ENCODE peak calls at places on chromosome 4, in ten cellular contexts. E is NCI-H524, Q is NCI-H460, L is HS-27A, W is left lung, S is kidney, I is naive B cell, T is AG09319, J is iPS-NIHi11, V is neural crest cell. F is an unnamed sample.

GRCh38 chr4:87633239-87633638 is 16.8 kb upstream of the DMP1 start:
- DNase-seq in W (no peak), I (no peak), V (no peak), J (no peak), S (no peak), E (peak), L (peak), Q (no peak), T (no peak), F (no peak)

GRCh38 chr4:95833652-95834276 is 6.1 kb upstream of the PDHA2 start:
- DNase-seq in E (no peak), L (no peak), S (no peak), I (no peak), J (no peak), Q (no peak), T (no peak), W (no peak), V (no peak), F (no peak)

GRCh38 chr4:128502818-128503527 is 215.4 kb upstream of the PGRMC2 start:
- DNase-seq in V (no peak), Q (no peak), L (no peak), E (no peak), T (no peak), I (no peak), J (no peak), S (no peak), W (no peak), F (no peak)

GRCh38 chr4:84503495-84504437 is 4.7 kb upstream of the NKX6-1 start:
- DNase-seq in S (no peak), Q (peak), L (no peak), I (no peak), E (no peak), J (peak), V (no peak), W (no peak), T (no peak), F (no peak)

GRCh38 chr4:25450491-25450901 is 73.4 kb downstream of the ANAPC4 start:
- DNase-seq in E (no peak), W (no peak), T (no peak), J (no peak), V (no peak), I (no peak), L (no peak), S (no peak), Q (no peak), F (no peak)

GRCh38 chr4:35525192-35525978 is 718.9 kb downstream of the ARAP2 start:
- DNase-seq in L (no peak), Q (no peak), J (peak), V (no peak), E (no peak), I (no peak), S (no peak), T (no peak), W (no peak), F (peak)

GRCh38 chr4:96016615-96017299 is 176.9 kb downstream of the PDHA2 start:
- DNase-seq in S (no peak), J (no peak), T (no peak), I (no peak), W (no peak), L (no peak), V (no peak), Q (peak), E (no peak), F (no peak)

GRCh38 chr4:107094332-107094731 is 58.2 kb upstream of the DKK2 start:
- DNase-seq in Q (no peak), E (no peak), J (peak), L (peak), S (no peak), W (no peak), I (no peak), V (no peak), T (peak), F (no peak)

GRCh38 chr4:84966382-84967291 is at the start of gene WDFY3:
- DNase-seq in E (peak), W (peak), L (peak), S (peak), J (peak), T (peak), Q (peak), I (no peak), V (peak), F (peak)

GRCh38 chr4:155509619-155510018 is 132.9 kb upstream of the MAP9 start:
- DNase-seq in Q (no peak), S (no peak), J (no peak), T (no peak), W (no peak), L (no peak), E (no peak), V (no peak), I (no peak), F (no peak)

GRCh38 chr4:95155759-95156451 is 392.9 kb downstream of the UNC5C start:
- DNase-seq in L (no peak), T (no peak), J (peak), I (no peak), W (no peak), Q (peak), E (no peak), S (no peak), V (no peak), F (no peak)

GRCh38 chr4:113636877-113637276 is 124.7 kb downstream of the CAMK2D start:
- DNase-seq in L (no peak), Q (no peak), T (no peak), E (no peak), I (peak), S (no peak), W (no peak), J (no peak), V (no peak), F (no peak)

GRCh38 chr4:46994007-46994405 is 625 bp upstream of the GABRA4 start:
- DNase-seq in Q (no peak), L (no peak), S (no peak), E (peak), T (no peak), V (no peak), W (no peak), I (no peak), J (no peak), F (no peak)

GRCh38 chr4:127965803-127966175 is 583 bp downstream of the ABHD18 start:
- DNase-seq in Q (peak), L (no peak), J (peak), W (peak), V (no peak), S (peak), T (no peak), E (no peak), I (peak), F (peak)

GRCh38 chr4:5747746-5748365 is 36.9 kb downstream of the EVC start:
- DNase-seq in S (no peak), I (no peak), W (no peak), Q (no peak), J (no peak), E (peak), T (peak), V (no peak), L (peak), F (peak)

GRCh38 chr4:76251448-76252270 is at the start of gene FAM47E:
- DNase-seq in T (no peak), Q (peak), J (peak), W (peak), E (peak), I (peak), S (peak), V (peak), L (no peak), F (peak)

GRCh38 chr4:142222127-142222526 is 585.7 kb downstream of the IL15 start:
- DNase-seq in E (no peak), L (no peak), Q (no peak), I (no peak), V (no peak), T (no peak), W (no peak), S (no peak), J (no peak), F (no peak)